ENCODE peak calls at places on chromosome X, in eight cellular contexts. K is testis, G is HepG2, R is ovary, T is A549, S is heart left ventricle, D is breast epithelium, V is body of pancreas. Z is an unnamed sample.

GRCh38 chrX:118226060-118226428 is 109.4 kb upstream of the KLHL13 start:
- DNase-seq in K (no peak), G (peak; percentile 1), R (no peak), T (peak; percentile 4), S (no peak), D (no peak), V (no peak), Z (no peak)

GRCh38 chrX:153900806-153901752 is 3.4 kb upstream of the AVPR2 start:
- DNase-seq in K (peak; percentile 44), G (no peak), R (no peak), T (peak; percentile 44), S (no peak), D (peak; percentile 32), V (no peak), Z (peak; percentile 45)

GRCh38 chrX:119502727-119503483 is 34.7 kb downstream of the SLC25A5 start:
- DNase-seq in K (no peak), G (peak; percentile 65), R (no peak), T (peak; percentile 96), S (no peak), D (peak; percentile 64), V (peak; percentile 77), Z (no peak)

GRCh38 chrX:123450217-123450616 is 266.1 kb downstream of the GRIA3 start:
- DNase-seq in K (no peak), G (peak; percentile 3), R (no peak), T (peak; percentile 17), S (no peak), D (no peak), V (no peak), Z (no peak)

GRCh38 chrX:123424546-123424945 is 240.5 kb downstream of the GRIA3 start:
- DNase-seq in K (no peak), G (no peak), R (no peak), T (peak; percentile 5), S (no peak), D (no peak), V (no peak), Z (no peak)

GRCh38 chrX:103913356-103914020 is 48.9 kb upstream of the TMSB15B start:
- DNase-seq in K (no peak), G (no peak), R (no peak), T (no peak), S (no peak), D (no peak), V (no peak), Z (no peak)

GRCh38 chrX:48823029-48823428 is 3.3 kb upstream of the ERAS start:
- DNase-seq in K (no peak), G (no peak), R (no peak), T (no peak), S (no peak), D (no peak), V (no peak), Z (no peak)

GRCh38 chrX:122187065-122187464 is 997.0 kb upstream of the GRIA3 start:
- DNase-seq in K (no peak), G (no peak), R (no peak), T (no peak), S (no peak), D (no peak), V (no peak), Z (no peak)

GRCh38 chrX:27966955-27967354 is 14.3 kb downstream of the DCAF8L1 start:
- DNase-seq in K (no peak), G (no peak), R (no peak), T (peak; percentile 23), S (no peak), D (no peak), V (peak; percentile 35), Z (no peak)

GRCh38 chrX:15863944-15864491 is 9.4 kb upstream of the AP1S2 start:
- DNase-seq in K (no peak), G (no peak), R (no peak), T (no peak), S (no peak), D (no peak), V (no peak), Z (no peak)

GRCh38 chrX:23598561-23598960 is 68.7 kb upstream of the PRDX4 start:
- DNase-seq in K (no peak), G (no peak), R (no peak), T (no peak), S (no peak), D (no peak), V (no peak), Z (no peak)

GRCh38 chrX:138745215-138745614 is 33.7 kb upstream of the FGF13 start:
- DNase-seq in K (peak; percentile 38), G (peak; percentile 12), R (no peak), T (peak; percentile 40), S (no peak), D (no peak), V (peak; percentile 30), Z (no peak)

GRCh38 chrX:5100004-5100403 is 1128.7 kb downstream of the NLGN4X start:
- DNase-seq in K (no peak), G (no peak), R (no peak), T (no peak), S (no peak), D (no peak), V (no peak), Z (no peak)

GRCh38 chrX:47915886-47916493 is 79.3 kb downstream of the ZNF81 start:
- DNase-seq in K (no peak), G (no peak), R (no peak), T (no peak), S (no peak), D (no peak), V (no peak), Z (no peak)

GRCh38 chrX:64204701-64205440 is 637 bp downstream of the AMER1 start:
- DNase-seq in K (peak; percentile 36), G (peak; percentile 0), R (peak; percentile 48), T (no peak), S (peak; percentile 60), D (peak; percentile 18), V (peak; percentile 46), Z (peak; percentile 6)

GRCh38 chrX:22950278-22951266 is 49.2 kb upstream of the DDX53 start:
- DNase-seq in K (peak; percentile 41), G (no peak), R (peak; percentile 55), T (peak; percentile 68), S (no peak), D (no peak), V (peak; percentile 42), Z (peak; percentile 8)

GRCh38 chrX:70292788-70293187 is 2.9 kb downstream of the KIF4A start:
- DNase-seq in K (no peak), G (peak; percentile 3), R (no peak), T (no peak), S (no peak), D (no peak), V (no peak), Z (no peak)

GRCh38 chrX:140477987-140478386 is 26.9 kb downstream of the SOX3 start:
- DNase-seq in K (no peak), G (no peak), R (no peak), T (no peak), S (no peak), D (no peak), V (no peak), Z (no peak)

GRCh38 chrX:47169273-47169672 is 24.3 kb downstream of the RBM10 start:
- DNase-seq in K (no peak), G (no peak), R (no peak), T (no peak), S (no peak), D (no peak), V (no peak), Z (no peak)

GRCh38 chrX:130575831-130576404 is 174.1 kb downstream of the RBMX2 start:
- DNase-seq in K (peak; percentile 37), G (peak; percentile 14), R (no peak), T (peak; percentile 51), S (no peak), D (no peak), V (peak; percentile 57), Z (no peak)

GRCh38 chrX:38232287-38232686 is 11.6 kb upstream of the SRPX start:
- DNase-seq in K (no peak), G (no peak), R (no peak), T (no peak), S (no peak), D (no peak), V (no peak), Z (no peak)

GRCh38 chrX:38236901-38237615 is 16.4 kb upstream of the SRPX start:
- DNase-seq in K (no peak), G (no peak), R (no peak), T (no peak), S (no peak), D (no peak), V (no peak), Z (no peak)

GRCh38 chrX:38233891-38234807 is 13.5 kb upstream of the SRPX start:
- DNase-seq in K (peak; percentile 31), G (no peak), R (no peak), T (peak; percentile 13), S (no peak), D (peak; percentile 26), V (no peak), Z (no peak)
- H3K27ac ChIP-seq in K (no peak overlapping the region), G (no peak overlapping the region), R (no peak overlapping the region), T (no peak overlapping the region), S (no peak overlapping the region), D (no peak overlapping the region), V (no peak overlapping the region), Z (no peak overlapping the region)

DNA sequence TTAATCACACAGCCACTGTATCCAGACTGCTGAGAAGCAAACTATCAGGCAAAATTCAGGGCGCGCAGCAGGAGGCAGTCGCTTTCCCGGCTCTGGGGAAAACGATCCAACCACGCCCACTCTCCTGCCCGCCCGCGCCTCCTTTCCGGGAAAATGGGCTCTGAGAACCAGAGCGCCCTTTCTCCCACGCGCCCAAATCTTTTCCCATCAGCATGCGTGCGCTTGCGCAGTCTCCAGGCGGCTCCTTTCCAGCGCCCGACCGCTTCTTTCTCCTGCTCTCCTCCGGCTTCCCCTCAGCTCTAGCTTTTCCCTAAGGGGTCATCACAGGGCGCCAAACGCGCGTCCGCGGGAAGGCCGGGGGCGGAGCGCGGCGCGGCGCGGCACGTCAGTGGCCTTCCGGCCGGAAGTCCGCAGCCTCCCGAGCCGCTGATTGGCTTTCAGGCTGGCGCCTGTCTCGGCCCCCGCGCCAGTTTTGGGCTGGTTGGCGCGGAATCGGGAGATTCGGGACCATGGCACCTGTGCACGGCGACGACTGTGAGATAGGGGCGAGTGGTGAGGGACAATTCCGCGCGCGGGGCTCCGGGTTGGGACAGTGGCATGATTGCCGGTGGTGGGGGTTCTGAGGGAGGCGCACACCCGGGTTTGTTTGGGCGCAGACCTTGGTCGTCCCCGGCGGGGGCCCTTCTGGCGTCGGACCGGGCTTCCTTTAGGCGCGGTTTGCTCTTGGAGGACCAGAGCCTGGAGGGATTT is at the start of gene POLA1:
- DNase-seq in K (peak; percentile 92), G (peak; percentile 92), R (peak; percentile 93), T (peak; percentile 97), S (peak; percentile 94), D (peak; percentile 89), V (peak; percentile 93), Z (peak; percentile 93)
- TF ChIP-seq POLR2A in K (no peak), G (peak; percentile 57), R (no peak), T (peak; percentile 45), S (no peak), D (no peak), V (no peak), Z (no peak)

GRCh38 chrX:9698566-9698965 is 67.1 kb downstream of the GPR143 start:
- DNase-seq in K (no peak), G (no peak), R (no peak), T (no peak), S (no peak), D (no peak), V (no peak), Z (no peak)
- TF ChIP-seq CTCF in K (no peak), G (no peak), R (no peak), T (no peak), S (no peak), D (no peak), V (no peak), Z (no peak)

GRCh38 chrX:19334945-19335626 is 8.6 kb upstream of the PDHA1 start:
- DNase-seq in K (peak; percentile 46), G (peak; percentile 75), R (no peak), T (peak; percentile 89), S (no peak), D (no peak), V (no peak), Z (no peak)
- H3K27ac ChIP-seq in K (no peak overlapping the region), G (no peak overlapping the region), R (no peak overlapping the region), T (peak overlapping the region; percentile 39), S (no peak overlapping the region), D (no peak overlapping the region), V (no peak overlapping the region), Z (no peak overlapping the region)

Z was measured in gastrocnemius medialis.